ENCODE peak calls at places on chromosomes 12 and 14, in six cellular contexts. O is heart left ventricle, F is Peyer's patch, E is A549, L is body of pancreas, U is IMR-90. N is an unnamed sample.

GRCh38 chr12:15116073-15116472 is 105.1 kb downstream of the RERG start:
- DNase-seq in E (no peak), L (no peak), U (no peak), F (no peak), O (no peak), N (no peak)

GRCh38 chr12:30828686-30829085 is 73.9 kb upstream of the CAPRIN2 start:
- DNase-seq in L (no peak), F (no peak), E (no peak), O (no peak), U (no peak), N (no peak)

GRCh38 chr14:104364830-104365229 is 214.7 kb upstream of the C14orf180 start:
- DNase-seq in O (no peak), E (no peak), F (no peak), U (no peak), L (no peak), N (no peak)

GRCh38 chr14:53525608-53526007 is 372.5 kb upstream of the DDHD1 start:
- DNase-seq in F (no peak), E (no peak), L (no peak), O (no peak), U (no peak), N (no peak)

GRCh38 chr12:70576341-70577282 is 60.6 kb downstream of the PTPRB start:
- DNase-seq in F (no peak), O (no peak), E (peak), L (no peak), U (peak), N (peak)

GRCh38 chr14:38255673-38256357 is at the start of gene CLEC14A:
- DNase-seq in O (peak), F (peak), U (no peak), E (no peak), L (peak), N (no peak)

GRCh38 chr14:74905595-74906142 is 17.4 kb downstream of the RPS6KL1 start:
- DNase-seq in O (peak), L (peak), F (peak), E (peak), U (peak), N (peak)

GRCh38 chr12:66188584-66189475 is at the start of gene IRAK3:
- DNase-seq in O (peak), F (peak), L (peak), E (no peak), U (peak), N (peak)

GRCh38 chr12:108449478-108449877 is 65.6 kb upstream of the FICD start:
- DNase-seq in L (no peak), U (no peak), O (no peak), F (no peak), E (no peak), N (no peak)

GRCh38 chr12:50572275-50572674 is 67.5 kb downstream of the DIP2B start:
- DNase-seq in L (no peak), E (no peak), U (peak), F (no peak), O (no peak), N (no peak)

GRCh38 chr12:561116-561705 is 101.5 kb downstream of the B4GALNT3 start:
- DNase-seq in U (no peak), F (no peak), L (no peak), E (no peak), O (no peak), N (no peak)

GRCh38 chr12:103705098-103705497 is 118.0 kb downstream of the STAB2 start:
- DNase-seq in E (no peak), F (no peak), O (no peak), U (no peak), L (no peak), N (no peak)

GRCh38 chr12:81668475-81668874 is 90.7 kb downstream of the PPFIA2 start:
- DNase-seq in F (no peak), L (no peak), E (no peak), O (no peak), U (peak), N (no peak)

GRCh38 chr12:78156751-78157150 is 326.1 kb downstream of the NAV3 start:
- DNase-seq in E (no peak), U (peak), O (no peak), L (no peak), F (no peak), N (no peak)

GRCh38 chr14:95191445-95192199 is 34.3 kb upstream of the DICER1 start:
- DNase-seq in O (no peak), U (no peak), L (no peak), E (no peak), F (no peak), N (no peak)

GRCh38 chr14:20614038-20614840 is 23.1 kb upstream of the RNASE12 start:
- DNase-seq in F (no peak), L (no peak), E (peak), O (no peak), U (no peak), N (no peak)

GRCh38 chr12:89105243-89105642 is 247.1 kb downstream of the DUSP6 start:
- DNase-seq in F (no peak), O (no peak), U (no peak), L (no peak), E (no peak), N (no peak)

GRCh38 chr12:25590021-25590721 is 37.1 kb upstream of the LMNTD1 start:
- DNase-seq in L (no peak), O (no peak), F (no peak), E (no peak), U (no peak), N (no peak)

GRCh38 chr12:93447555-93448265 is 6.0 kb upstream of the UBE2N start:
- DNase-seq in U (no peak), E (no peak), O (no peak), L (no peak), F (no peak), N (no peak)

GRCh38 chr12:104412681-104413080 is 44.1 kb upstream of the CHST11 start:
- DNase-seq in L (no peak), E (no peak), O (no peak), U (no peak), F (no peak), N (no peak)

GRCh38 chr12:49974677-49975369 is 2.1 kb downstream of the AQP6 start:
- DNase-seq in O (no peak), L (no peak), E (no peak), F (peak), U (no peak), N (no peak)

GRCh38 chr12:132475304-132476037 is 14.5 kb upstream of the FBRSL1 start:
- DNase-seq in U (no peak), O (peak), L (no peak), E (no peak), F (no peak), N (peak)

GRCh38 chr12:124370851-124371250 is 76.0 kb downstream of the RFLNA start:
- DNase-seq in U (no peak), L (no peak), O (no peak), E (no peak), F (no peak), N (no peak)

GRCh38 chr12:89610366-89610765 is 84.5 kb upstream of the POC1B start:
- DNase-seq in F (no peak), E (no peak), O (no peak), U (no peak), L (no peak), N (no peak)

DNA sequence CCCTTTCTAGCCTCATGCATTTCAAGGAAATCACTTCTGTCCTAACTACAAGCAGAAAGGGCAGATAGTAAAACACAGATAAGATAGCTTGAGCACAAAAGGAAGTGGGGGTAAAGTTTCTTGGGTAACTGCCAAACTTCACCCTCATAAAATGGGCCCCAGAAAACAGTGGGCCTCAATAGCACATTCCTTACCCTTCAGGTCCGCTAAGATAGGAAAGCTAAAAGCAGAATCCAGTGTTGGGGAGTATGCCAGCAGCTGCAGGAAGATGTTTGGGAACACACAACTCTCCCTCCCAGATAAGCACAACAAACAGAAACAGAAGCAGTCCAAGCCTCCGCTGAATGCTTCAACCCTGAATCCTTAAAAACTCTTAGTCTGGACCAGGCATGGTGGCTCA is 110.9 kb upstream of the MGAT4C start:
- DNase-seq in L (no peak), U (no peak), O (no peak), E (no peak), F (no peak), N (no peak)
- TF ChIP-seq POLR2A in L (no peak), U (no peak), O (no peak), E (no peak), F (no peak), N (no peak)

DNA sequence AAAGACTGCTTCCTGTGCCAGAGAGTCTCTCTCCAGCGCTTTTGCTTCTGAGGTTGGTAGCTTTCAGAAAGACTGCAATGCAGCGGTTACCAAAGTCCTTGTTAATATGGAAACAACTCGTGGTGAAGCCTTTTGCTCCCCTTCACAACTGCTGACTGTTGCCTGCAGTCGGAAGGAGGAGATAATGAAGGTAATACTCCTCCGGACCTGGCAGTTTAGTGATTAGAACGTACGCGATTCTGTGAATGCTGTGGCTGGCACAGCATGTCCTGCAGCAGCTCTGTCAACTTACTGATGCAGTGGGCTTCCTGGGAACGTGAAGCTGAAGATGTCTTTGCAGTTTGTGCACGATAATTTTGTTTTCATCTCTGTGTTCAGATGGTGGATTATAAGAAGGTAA is 51.0 kb downstream of the TRAF3 start:
- DNase-seq in E (no peak), O (no peak), L (no peak), U (no peak), F (no peak), N (no peak)
- TF ChIP-seq POLR2A in E (no peak), O (no peak), L (no peak), U (no peak), F (no peak), N (no peak)

GRCh38 chr12:11022520-11022919 is at the start of gene TAS2R19:
- DNase-seq in L (no peak), E (no peak), F (no peak), U (no peak), O (no peak), N (peak)

GRCh38 chr12:11026118-11026517 is 3.7 kb upstream of the TAS2R19 start:
- DNase-seq in U (no peak), E (no peak), O (no peak), F (no peak), L (no peak), N (no peak)

DNA sequence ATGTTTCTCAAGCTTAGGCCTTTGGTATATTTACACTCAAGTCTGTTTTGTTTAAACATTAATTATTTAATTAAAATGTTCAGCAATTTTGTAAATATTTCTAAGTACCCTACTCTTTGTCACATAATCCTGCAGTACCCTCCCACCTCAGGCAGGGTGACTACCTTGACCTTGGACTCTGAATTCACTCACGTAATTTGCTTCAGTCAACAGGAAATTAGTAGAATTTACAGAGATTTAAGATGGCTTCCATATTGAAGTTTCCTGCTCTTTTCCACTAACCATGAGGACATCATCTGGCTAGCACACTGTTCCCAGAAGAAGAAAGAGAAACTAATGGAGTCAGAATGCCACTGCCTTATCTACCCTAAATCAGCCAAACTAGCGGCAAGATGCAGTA is 967 bp upstream of the TAS2R19 start:
- DNase-seq in O (no peak), U (no peak), F (no peak), E (no peak), L (no peak), N (no peak)
- TF ChIP-seq POLR2A in O (no peak), U (no peak), F (no peak), E (no peak), L (no peak), N (no peak)

GRCh38 chr12:101697197-101697929 is at the start of gene CHPT1:
- DNase-seq in O (peak), L (peak), E (peak), F (peak), U (peak), N (peak)
- TF ChIP-seq POLR2A in O (peak), L (peak), E (peak), F (peak), U (no peak), N (peak)

GRCh38 chr14:35818346-35819115 is 7.6 kb upstream of the BRMS1L start:
- DNase-seq in O (no peak), U (peak), F (no peak), E (peak), L (peak), N (peak)
- TF ChIP-seq POLR2A in O (no peak), U (no peak), F (no peak), E (no peak), L (no peak), N (no peak)